ENCODE peak calls at places on chromosomes 3 and 15, in ten cellular contexts. One of them, this sample, is unnamed.

GRCh38 chr3:168272343-168272984 is 176.7 kb upstream of the GOLIM4 start:
- DNase-seq in lung: no peak
- DNase-seq in hepatocyte: no peak
- DNase-seq in RWPE1: no peak
- DNase-seq in suprapubic skin: no peak
- DNase-seq in esophagus squamous epithelium: no peak
- DNase-seq in SK-N-SH: no peak
- DNase-seq in testis: no peak
- DNase-seq in heart left ventricle: no peak
- DNase-seq in kidney: no peak
- DNase-seq in this sample: no peak

GRCh38 chr3:34206996-34207395 is 408.6 kb downstream of the PDCD6IP start:
- DNase-seq in lung: no peak
- DNase-seq in hepatocyte: no peak
- DNase-seq in RWPE1: no peak
- DNase-seq in suprapubic skin: no peak
- DNase-seq in esophagus squamous epithelium: no peak
- DNase-seq in SK-N-SH: no peak
- DNase-seq in testis: no peak
- DNase-seq in heart left ventricle: no peak
- DNase-seq in kidney: no peak
- DNase-seq in this sample: no peak

GRCh38 chr3:33829720-33830119 is 31.3 kb downstream of the PDCD6IP start:
- DNase-seq in lung: no peak
- DNase-seq in hepatocyte: no peak
- DNase-seq in RWPE1: no peak
- DNase-seq in suprapubic skin: no peak
- DNase-seq in esophagus squamous epithelium: no peak
- DNase-seq in SK-N-SH: no peak
- DNase-seq in testis: no peak
- DNase-seq in heart left ventricle: no peak
- DNase-seq in kidney: no peak
- DNase-seq in this sample: no peak

GRCh38 chr15:40999190-40999589 is 45.9 kb downstream of the CHAC1 start:
- DNase-seq in lung: no peak
- DNase-seq in hepatocyte: no peak
- DNase-seq in RWPE1: peak; percentile 83
- DNase-seq in suprapubic skin: no peak
- DNase-seq in esophagus squamous epithelium: no peak
- DNase-seq in SK-N-SH: no peak
- DNase-seq in testis: no peak
- DNase-seq in heart left ventricle: no peak
- DNase-seq in kidney: no peak
- DNase-seq in this sample: no peak

GRCh38 chr3:71498543-71498942 is 85.0 kb downstream of the FOXP1 start:
- DNase-seq in lung: no peak
- DNase-seq in hepatocyte: no peak
- DNase-seq in RWPE1: no peak
- DNase-seq in suprapubic skin: no peak
- DNase-seq in esophagus squamous epithelium: no peak
- DNase-seq in SK-N-SH: no peak
- DNase-seq in testis: no peak
- DNase-seq in heart left ventricle: no peak
- DNase-seq in kidney: no peak
- DNase-seq in this sample: no peak

GRCh38 chr3:193605876-193606275 is 12.9 kb downstream of the OPA1 start:
- DNase-seq in lung: peak; percentile 59
- DNase-seq in hepatocyte: peak; percentile 82
- DNase-seq in RWPE1: peak; percentile 55
- DNase-seq in suprapubic skin: no peak
- DNase-seq in esophagus squamous epithelium: no peak
- DNase-seq in SK-N-SH: peak; percentile 55
- DNase-seq in testis: peak; percentile 77
- DNase-seq in heart left ventricle: peak; percentile 33
- DNase-seq in kidney: no peak
- DNase-seq in this sample: peak; percentile 74

GRCh38 chr15:47750030-47750739 is 32.9 kb downstream of the SEMA6D start:
- DNase-seq in lung: no peak
- DNase-seq in hepatocyte: peak; percentile 61
- DNase-seq in RWPE1: peak; percentile 75
- DNase-seq in suprapubic skin: no peak
- DNase-seq in esophagus squamous epithelium: no peak
- DNase-seq in SK-N-SH: no peak
- DNase-seq in testis: no peak
- DNase-seq in heart left ventricle: no peak
- DNase-seq in kidney: no peak
- DNase-seq in this sample: no peak

GRCh38 chr3:46449755-46450552 is 14.8 kb downstream of the LTF start:
- DNase-seq in lung: no peak
- DNase-seq in hepatocyte: no peak
- DNase-seq in RWPE1: peak; percentile 10
- DNase-seq in suprapubic skin: no peak
- DNase-seq in esophagus squamous epithelium: no peak
- DNase-seq in SK-N-SH: peak; percentile 58
- DNase-seq in testis: no peak
- DNase-seq in heart left ventricle: no peak
- DNase-seq in kidney: no peak
- DNase-seq in this sample: no peak

GRCh38 chr3:10387881-10388621 is 67.1 kb upstream of the SEC13 start:
- DNase-seq in lung: no peak
- DNase-seq in hepatocyte: no peak
- DNase-seq in RWPE1: no peak
- DNase-seq in suprapubic skin: no peak
- DNase-seq in esophagus squamous epithelium: no peak
- DNase-seq in SK-N-SH: no peak
- DNase-seq in testis: no peak
- DNase-seq in heart left ventricle: no peak
- DNase-seq in kidney: peak; percentile 19
- DNase-seq in this sample: no peak

GRCh38 chr15:75696303-75696657 is 16.4 kb downstream of the CSPG4 start:
- DNase-seq in lung: no peak
- DNase-seq in hepatocyte: no peak
- DNase-seq in RWPE1: no peak
- DNase-seq in suprapubic skin: no peak
- DNase-seq in esophagus squamous epithelium: no peak
- DNase-seq in SK-N-SH: no peak
- DNase-seq in testis: no peak
- DNase-seq in heart left ventricle: no peak
- DNase-seq in kidney: no peak
- DNase-seq in this sample: no peak

GRCh38 chr15:44738340-44738984 is 2.1 kb downstream of the TRIM69 start:
- DNase-seq in lung: no peak
- DNase-seq in hepatocyte: peak; percentile 28
- DNase-seq in RWPE1: peak; percentile 51
- DNase-seq in suprapubic skin: no peak
- DNase-seq in esophagus squamous epithelium: no peak
- DNase-seq in SK-N-SH: peak; percentile 56
- DNase-seq in testis: no peak
- DNase-seq in heart left ventricle: no peak
- DNase-seq in kidney: no peak
- DNase-seq in this sample: no peak

GRCh38 chr15:31391687-31392671 is 65.3 kb downstream of the KLF13 start:
- DNase-seq in lung: peak; percentile 83
- DNase-seq in hepatocyte: peak; percentile 87
- DNase-seq in RWPE1: peak; percentile 57
- DNase-seq in suprapubic skin: peak; percentile 96
- DNase-seq in esophagus squamous epithelium: peak; percentile 36
- DNase-seq in SK-N-SH: peak; percentile 90
- DNase-seq in testis: peak; percentile 91
- DNase-seq in heart left ventricle: peak; percentile 88
- DNase-seq in kidney: peak; percentile 96
- DNase-seq in this sample: peak; percentile 90

GRCh38 chr3:159897331-159898075 is 91.1 kb upstream of the IL12A start:
- DNase-seq in lung: no peak
- DNase-seq in hepatocyte: no peak
- DNase-seq in RWPE1: no peak
- DNase-seq in suprapubic skin: no peak
- DNase-seq in esophagus squamous epithelium: no peak
- DNase-seq in SK-N-SH: peak; percentile 21
- DNase-seq in testis: no peak
- DNase-seq in heart left ventricle: no peak
- DNase-seq in kidney: no peak
- DNase-seq in this sample: no peak

GRCh38 chr15:93312891-93313486 is 224.0 kb upstream of the RGMA start:
- DNase-seq in lung: no peak
- DNase-seq in hepatocyte: no peak
- DNase-seq in RWPE1: no peak
- DNase-seq in suprapubic skin: no peak
- DNase-seq in esophagus squamous epithelium: no peak
- DNase-seq in SK-N-SH: no peak
- DNase-seq in testis: no peak
- DNase-seq in heart left ventricle: no peak
- DNase-seq in kidney: no peak
- DNase-seq in this sample: no peak

GRCh38 chr3:9808345-9809037 is 1.6 kb upstream of the TTLL3 start:
- DNase-seq in lung: no peak
- DNase-seq in hepatocyte: peak; percentile 51
- DNase-seq in RWPE1: no peak
- DNase-seq in suprapubic skin: no peak
- DNase-seq in esophagus squamous epithelium: no peak
- DNase-seq in SK-N-SH: peak; percentile 72
- DNase-seq in testis: no peak
- DNase-seq in heart left ventricle: no peak
- DNase-seq in kidney: no peak
- DNase-seq in this sample: no peak

GRCh38 chr3:19213608-19214220 is 65.4 kb downstream of the KCNH8 start:
- DNase-seq in lung: no peak
- DNase-seq in hepatocyte: no peak
- DNase-seq in RWPE1: no peak
- DNase-seq in suprapubic skin: no peak
- DNase-seq in esophagus squamous epithelium: no peak
- DNase-seq in SK-N-SH: no peak
- DNase-seq in testis: no peak
- DNase-seq in heart left ventricle: no peak
- DNase-seq in kidney: peak; percentile 49
- DNase-seq in this sample: no peak
- TF ChIP-seq CTCF in lung: no peak
- TF ChIP-seq CTCF in hepatocyte: no peak
- TF ChIP-seq CTCF in RWPE1: no peak
- TF ChIP-seq CTCF in suprapubic skin: no peak
- TF ChIP-seq CTCF in esophagus squamous epithelium: no peak
- TF ChIP-seq CTCF in SK-N-SH: no peak
- TF ChIP-seq CTCF in testis: no peak
- TF ChIP-seq CTCF in heart left ventricle: no peak
- TF ChIP-seq CTCF in kidney: no peak
- TF ChIP-seq CTCF in this sample: no peak

GRCh38 chr3:196646736-196647216 is 7.3 kb downstream of the NRROS start:
- DNase-seq in lung: no peak
- DNase-seq in hepatocyte: no peak
- DNase-seq in RWPE1: no peak
- DNase-seq in suprapubic skin: no peak
- DNase-seq in esophagus squamous epithelium: no peak
- DNase-seq in SK-N-SH: no peak
- DNase-seq in testis: no peak
- DNase-seq in heart left ventricle: no peak
- DNase-seq in kidney: no peak
- DNase-seq in this sample: no peak
- H3K27ac ChIP-seq in lung: no peak overlapping the region
- H3K27ac ChIP-seq in hepatocyte: no peak overlapping the region
- H3K27ac ChIP-seq in RWPE1: no peak overlapping the region
- H3K27ac ChIP-seq in suprapubic skin: no peak overlapping the region
- H3K27ac ChIP-seq in esophagus squamous epithelium: no peak overlapping the region
- H3K27ac ChIP-seq in SK-N-SH: no peak overlapping the region
- H3K27ac ChIP-seq in testis: no peak overlapping the region
- H3K27ac ChIP-seq in heart left ventricle: no peak overlapping the region
- H3K27ac ChIP-seq in kidney: no peak overlapping the region
- H3K27ac ChIP-seq in this sample: no peak overlapping the region

DNA sequence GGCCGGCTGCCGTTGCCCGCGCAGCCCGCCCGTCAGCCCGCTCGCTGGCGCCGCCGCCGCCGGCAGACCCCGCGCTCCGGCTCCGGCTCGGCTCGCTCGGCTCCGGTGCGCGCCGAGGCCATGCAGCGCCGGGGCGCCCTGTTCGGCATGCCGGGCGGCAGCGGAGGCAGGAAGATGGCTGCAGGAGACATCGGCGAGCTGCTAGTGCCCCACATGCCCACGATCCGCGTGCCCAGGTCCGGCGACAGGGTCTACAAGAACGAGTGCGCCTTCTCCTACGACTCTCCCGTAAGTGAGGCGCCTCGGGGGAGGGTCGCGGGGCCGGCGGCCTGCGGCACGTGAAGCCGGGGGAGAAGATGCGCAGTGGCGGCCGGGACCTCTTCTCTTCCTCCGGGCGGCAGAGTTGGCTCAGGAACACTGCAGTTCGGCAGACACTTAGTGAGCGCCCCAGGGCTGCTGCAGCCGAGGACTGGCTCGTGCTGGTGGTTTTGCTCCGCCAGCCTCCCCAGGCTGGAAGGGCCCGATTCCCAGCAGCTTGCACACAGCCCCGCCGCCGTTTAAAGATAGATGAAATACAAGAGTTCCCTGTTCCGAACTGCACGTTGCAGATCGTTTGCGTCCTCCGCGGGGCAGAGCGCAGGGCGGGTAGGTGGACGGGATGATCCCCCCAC is 401 bp downstream of the USP13 start:
- DNase-seq in lung: peak; percentile 76
- DNase-seq in hepatocyte: peak; percentile 85
- DNase-seq in RWPE1: peak; percentile 64
- DNase-seq in suprapubic skin: peak; percentile 88
- DNase-seq in esophagus squamous epithelium: no peak
- DNase-seq in SK-N-SH: peak; percentile 82
- DNase-seq in testis: peak; percentile 86
- DNase-seq in heart left ventricle: peak; percentile 77
- DNase-seq in kidney: peak; percentile 91
- DNase-seq in this sample: peak; percentile 73
- TF ChIP-seq CTCF in lung: no peak
- TF ChIP-seq CTCF in hepatocyte: peak; percentile 32
- TF ChIP-seq CTCF in RWPE1: no peak
- TF ChIP-seq CTCF in suprapubic skin: no peak
- TF ChIP-seq CTCF in esophagus squamous epithelium: no peak
- TF ChIP-seq CTCF in SK-N-SH: peak; percentile 11
- TF ChIP-seq CTCF in testis: no peak
- TF ChIP-seq CTCF in heart left ventricle: peak; percentile 11
- TF ChIP-seq CTCF in kidney: no peak
- TF ChIP-seq CTCF in this sample: no peak

GRCh38 chr3:189978753-189979152 is 141.9 kb downstream of the P3H2 start:
- DNase-seq in lung: no peak
- DNase-seq in hepatocyte: no peak
- DNase-seq in RWPE1: no peak
- DNase-seq in suprapubic skin: no peak
- DNase-seq in esophagus squamous epithelium: no peak
- DNase-seq in SK-N-SH: no peak
- DNase-seq in testis: no peak
- DNase-seq in heart left ventricle: no peak
- DNase-seq in kidney: no peak
- DNase-seq in this sample: no peak

GRCh38 chr3:189977174-189977573 is 143.5 kb downstream of the P3H2 start:
- DNase-seq in lung: no peak
- DNase-seq in hepatocyte: no peak
- DNase-seq in RWPE1: no peak
- DNase-seq in suprapubic skin: no peak
- DNase-seq in esophagus squamous epithelium: no peak
- DNase-seq in SK-N-SH: no peak
- DNase-seq in testis: no peak
- DNase-seq in heart left ventricle: no peak
- DNase-seq in kidney: no peak
- DNase-seq in this sample: no peak

GRCh38 chr3:189975376-189975990 is 145.2 kb downstream of the P3H2 start:
- DNase-seq in lung: no peak
- DNase-seq in hepatocyte: no peak
- DNase-seq in RWPE1: no peak
- DNase-seq in suprapubic skin: no peak
- DNase-seq in esophagus squamous epithelium: no peak
- DNase-seq in SK-N-SH: no peak
- DNase-seq in testis: no peak
- DNase-seq in heart left ventricle: no peak
- DNase-seq in kidney: no peak
- DNase-seq in this sample: no peak

GRCh38 chr3:189974372-189974771 is 146.3 kb downstream of the P3H2 start:
- DNase-seq in lung: no peak
- DNase-seq in hepatocyte: no peak
- DNase-seq in RWPE1: no peak
- DNase-seq in suprapubic skin: no peak
- DNase-seq in esophagus squamous epithelium: no peak
- DNase-seq in SK-N-SH: no peak
- DNase-seq in testis: no peak
- DNase-seq in heart left ventricle: no peak
- DNase-seq in kidney: peak; percentile 81
- DNase-seq in this sample: no peak
- H3K27ac ChIP-seq in lung: no peak overlapping the region
- H3K27ac ChIP-seq in hepatocyte: no peak overlapping the region
- H3K27ac ChIP-seq in RWPE1: no peak overlapping the region
- H3K27ac ChIP-seq in suprapubic skin: no peak overlapping the region
- H3K27ac ChIP-seq in esophagus squamous epithelium: no peak overlapping the region
- H3K27ac ChIP-seq in SK-N-SH: no peak overlapping the region
- H3K27ac ChIP-seq in testis: no peak overlapping the region
- H3K27ac ChIP-seq in heart left ventricle: no peak overlapping the region
- H3K27ac ChIP-seq in kidney: no peak overlapping the region
- H3K27ac ChIP-seq in this sample: no peak overlapping the region